ENCODE peak calls at places on chromosome 4, in six cellular contexts. X is GM23338; P is activated CD4-positive, CD25-positive, alpha-beta regulatory T cell; R is COR-L47; V is amniotic stem cell; I is renal cortical epithelial cell. U is an unnamed sample.
A peak's percentile ranks its signal among the peaks of the same experiment; 100 is the strongest.

GRCh38 chr4:103075435-103075893 is 1.1 kb downstream of the SLC9B2 start:
- DNase-seq in X (no peak), P (no peak), R (peak; percentile 9), V (no peak), I (peak; percentile 31), U (no peak)

GRCh38 chr4:158811704-158812103 is 42.9 kb downstream of the FNIP2 start:
- DNase-seq in X (no peak), P (no peak), R (no peak), V (no peak), I (peak; percentile 81), U (no peak)

GRCh38 chr4:41129128-41129754 is 85.1 kb downstream of the APBB2 start:
- DNase-seq in X (no peak), P (no peak), R (peak; percentile 19), V (no peak), I (no peak), U (no peak)

GRCh38 chr4:7621252-7621651 is 186.5 kb upstream of the PSAPL1 start:
- DNase-seq in X (no peak), P (no peak), R (no peak), V (no peak), I (no peak), U (no peak)

GRCh38 chr4:174538876-174539250 is 16.6 kb upstream of the HPGD start:
- DNase-seq in X (no peak), P (no peak), R (no peak), V (no peak), I (peak; percentile 56), U (no peak)

GRCh38 chr4:33065749-33066148 is 2345.6 kb downstream of the PCDH7 start:
- DNase-seq in X (no peak), P (no peak), R (no peak), V (no peak), I (no peak), U (no peak)

GRCh38 chr4:179116011-179116410 is 1673.8 kb upstream of the AGA start:
- DNase-seq in X (peak; percentile 8), P (no peak), R (no peak), V (no peak), I (no peak), U (no peak)

GRCh38 chr4:38803833-38804653 is 548 bp downstream of the TLR1 start:
- DNase-seq in X (no peak), P (no peak), R (no peak), V (no peak), I (peak; percentile 76), U (no peak)

GRCh38 chr4:114302472-114302871 is 296.1 kb upstream of the UGT8 start:
- DNase-seq in X (peak; percentile 11), P (no peak), R (no peak), V (no peak), I (no peak), U (no peak)

GRCh38 chr4:37879365-37879764 is 11.5 kb upstream of the TBC1D1 start:
- DNase-seq in X (no peak), P (no peak), R (no peak), V (no peak), I (no peak), U (no peak)

GRCh38 chr4:37995981-37996770 is 36.0 kb downstream of the PTTG2 start:
- DNase-seq in X (no peak), P (no peak), R (no peak), V (no peak), I (no peak), U (no peak)

GRCh38 chr4:128513664-128514484 is 226.3 kb upstream of the PGRMC2 start:
- DNase-seq in X (no peak), P (peak; percentile 0), R (no peak), V (no peak), I (peak; percentile 27), U (no peak)

GRCh38 chr4:114364857-114365256 is 233.8 kb upstream of the UGT8 start:
- DNase-seq in X (peak; percentile 47), P (no peak), R (no peak), V (peak; percentile 41), I (peak; percentile 64), U (no peak)

GRCh38 chr4:153438916-153439756 is 27.0 kb upstream of the TMEM131L start:
- DNase-seq in X (no peak), P (peak; percentile 1), R (no peak), V (no peak), I (no peak), U (no peak)

GRCh38 chr4:36341936-36342335 is 60.5 kb downstream of the DTHD1 start:
- DNase-seq in X (no peak), P (no peak), R (no peak), V (no peak), I (no peak), U (no peak)

GRCh38 chr4:38160487-38161207 is 200.4 kb downstream of the PTTG2 start:
- DNase-seq in X (peak; percentile 71), P (peak; percentile 13), R (peak; percentile 38), V (peak; percentile 83), I (peak; percentile 99), U (peak; percentile 52)

GRCh38 chr4:10018818-10019438 is 2.4 kb downstream of the SLC2A9 start:
- DNase-seq in X (peak; percentile 95), P (peak; percentile 83), R (peak; percentile 95), V (peak; percentile 47), I (peak; percentile 87), U (peak; percentile 88)

GRCh38 chr4:126541820-126542219 is 1090.9 kb upstream of the INTU start:
- DNase-seq in X (no peak), P (no peak), R (no peak), V (no peak), I (no peak), U (no peak)

GRCh38 chr4:74628808-74629616 is 165.3 kb downstream of the BTC start:
- DNase-seq in X (no peak), P (no peak), R (no peak), V (no peak), I (no peak), U (no peak)

GRCh38 chr4:47852121-47852520 is 14.3 kb upstream of the CORIN start:
- DNase-seq in X (no peak), P (no peak), R (no peak), V (no peak), I (peak; percentile 79), U (no peak)

GRCh38 chr4:158535130-158535614 is 13.5 kb downstream of the RXFP1 start:
- DNase-seq in X (no peak), P (no peak), R (no peak), V (peak; percentile 23), I (peak; percentile 72), U (no peak)

GRCh38 chr4:26206981-26207380 is 113.8 kb upstream of the RBPJ start:
- DNase-seq in X (no peak), P (no peak), R (no peak), V (no peak), I (no peak), U (no peak)

GRCh38 chr4:3822230-3822947 is 56.2 kb downstream of the ADRA2C start:
- DNase-seq in X (no peak), P (no peak), R (peak; percentile 37), V (no peak), I (no peak), U (no peak)

GRCh38 chr4:109703664-109704351 is 563 bp upstream of the CASP6 start:
- DNase-seq in X (no peak), P (no peak), R (no peak), V (no peak), I (peak; percentile 30), U (no peak)

U was measured in T follicular helper cell.